ENCODE peak calls at places on chromosomes 2 and 18, in five cellular contexts. One of them, this sample, is unnamed.

GRCh38 chr18:59696311-59697235 is 650 bp downstream of the CCBE1 start:
- DNase-seq in keratinocyte: no peak
- DNase-seq in heart left ventricle: peak; percentile 38
- DNase-seq in fibroblast of mammary gland: peak; percentile 49
- DNase-seq in endothelial cell of umbilical vein: no peak
- DNase-seq in this sample: peak; percentile 72

GRCh38 chr2:2852015-2852777 is 521.1 kb upstream of the MYT1L start:
- DNase-seq in fibroblast of mammary gland: no peak
- DNase-seq in endothelial cell of umbilical vein: no peak
- DNase-seq in keratinocyte: no peak
- DNase-seq in heart left ventricle: peak; percentile 63
- DNase-seq in this sample: no peak

GRCh38 chr2:95385570-95385984 is 16.9 kb upstream of the FAHD2A start:
- DNase-seq in heart left ventricle: no peak
- DNase-seq in endothelial cell of umbilical vein: no peak
- DNase-seq in fibroblast of mammary gland: no peak
- DNase-seq in keratinocyte: no peak
- DNase-seq in this sample: no peak

GRCh38 chr2:85324639-85325465 is 2.9 kb downstream of the TGOLN2 start:
- DNase-seq in endothelial cell of umbilical vein: peak; percentile 55
- DNase-seq in heart left ventricle: no peak
- DNase-seq in fibroblast of mammary gland: peak; percentile 49
- DNase-seq in keratinocyte: no peak
- DNase-seq in this sample: peak; percentile 48

GRCh38 chr2:231189571-231190495 is 8.6 kb upstream of the ARMC9 start:
- DNase-seq in heart left ventricle: peak; percentile 65
- DNase-seq in endothelial cell of umbilical vein: peak; percentile 46
- DNase-seq in keratinocyte: no peak
- DNase-seq in fibroblast of mammary gland: peak; percentile 62
- DNase-seq in this sample: no peak

GRCh38 chr18:40066368-40066767 is 1888.7 kb upstream of the PIK3C3 start:
- DNase-seq in keratinocyte: no peak
- DNase-seq in endothelial cell of umbilical vein: no peak
- DNase-seq in heart left ventricle: no peak
- DNase-seq in fibroblast of mammary gland: no peak
- DNase-seq in this sample: no peak

GRCh38 chr2:19488009-19488691 is 129.7 kb upstream of the OSR1 start:
- DNase-seq in heart left ventricle: no peak
- DNase-seq in endothelial cell of umbilical vein: no peak
- DNase-seq in fibroblast of mammary gland: peak; percentile 82
- DNase-seq in keratinocyte: peak; percentile 40
- DNase-seq in this sample: peak; percentile 95

GRCh38 chr2:69621440-69621839 is 22.1 kb downstream of the AAK1 start:
- DNase-seq in endothelial cell of umbilical vein: no peak
- DNase-seq in fibroblast of mammary gland: no peak
- DNase-seq in heart left ventricle: no peak
- DNase-seq in keratinocyte: no peak
- DNase-seq in this sample: no peak

GRCh38 chr2:96870631-96871255 is 863 bp upstream of the SEMA4C start:
- DNase-seq in fibroblast of mammary gland: no peak
- DNase-seq in keratinocyte: no peak
- DNase-seq in heart left ventricle: no peak
- DNase-seq in endothelial cell of umbilical vein: peak; percentile 30
- DNase-seq in this sample: peak; percentile 47

GRCh38 chr2:9311488-9311887 is 104.9 kb downstream of the ASAP2 start:
- DNase-seq in keratinocyte: no peak
- DNase-seq in fibroblast of mammary gland: peak; percentile 90
- DNase-seq in endothelial cell of umbilical vein: no peak
- DNase-seq in heart left ventricle: peak; percentile 64
- DNase-seq in this sample: peak; percentile 89

GRCh38 chr2:32735370-32735769 is 107.5 kb downstream of the TTC27 start:
- DNase-seq in keratinocyte: no peak
- DNase-seq in fibroblast of mammary gland: no peak
- DNase-seq in endothelial cell of umbilical vein: no peak
- DNase-seq in heart left ventricle: no peak
- DNase-seq in this sample: no peak

GRCh38 chr2:18149660-18150246 is 271.3 kb downstream of the KCNS3 start:
- DNase-seq in endothelial cell of umbilical vein: peak; percentile 60
- DNase-seq in fibroblast of mammary gland: peak; percentile 54
- DNase-seq in keratinocyte: no peak
- DNase-seq in heart left ventricle: no peak
- DNase-seq in this sample: peak; percentile 62

GRCh38 chr2:136916131-136916530 is 150.8 kb downstream of the THSD7B start:
- DNase-seq in keratinocyte: no peak
- DNase-seq in fibroblast of mammary gland: no peak
- DNase-seq in endothelial cell of umbilical vein: no peak
- DNase-seq in heart left ventricle: no peak
- DNase-seq in this sample: no peak

GRCh38 chr2:70887550-70888229 is 48.0 kb upstream of the ATP6V1B1 start:
- DNase-seq in keratinocyte: no peak
- DNase-seq in fibroblast of mammary gland: no peak
- DNase-seq in endothelial cell of umbilical vein: no peak
- DNase-seq in heart left ventricle: no peak
- DNase-seq in this sample: no peak

GRCh38 chr2:165594935-165595255 is 125.4 kb downstream of the CSRNP3 start:
- DNase-seq in keratinocyte: no peak
- DNase-seq in heart left ventricle: no peak
- DNase-seq in endothelial cell of umbilical vein: no peak
- DNase-seq in fibroblast of mammary gland: no peak
- DNase-seq in this sample: no peak

GRCh38 chr18:1710114-1710513 is 805.4 kb downstream of the ADCYAP1 start:
- DNase-seq in fibroblast of mammary gland: no peak
- DNase-seq in heart left ventricle: no peak
- DNase-seq in endothelial cell of umbilical vein: no peak
- DNase-seq in keratinocyte: no peak
- DNase-seq in this sample: no peak

GRCh38 chr2:181472990-181473389 is 15.8 kb downstream of the ITGA4 start:
- DNase-seq in endothelial cell of umbilical vein: no peak
- DNase-seq in fibroblast of mammary gland: no peak
- DNase-seq in keratinocyte: no peak
- DNase-seq in heart left ventricle: no peak
- DNase-seq in this sample: no peak

GRCh38 chr18:28366667-28367066 is 189.7 kb upstream of the CDH2 start:
- DNase-seq in keratinocyte: no peak
- DNase-seq in endothelial cell of umbilical vein: no peak
- DNase-seq in heart left ventricle: no peak
- DNase-seq in fibroblast of mammary gland: no peak
- DNase-seq in this sample: no peak

GRCh38 chr2:190849774-190850173 is 30.8 kb upstream of the GLS start:
- DNase-seq in endothelial cell of umbilical vein: peak; percentile 61
- DNase-seq in fibroblast of mammary gland: peak; percentile 91
- DNase-seq in heart left ventricle: peak; percentile 41
- DNase-seq in keratinocyte: no peak
- DNase-seq in this sample: peak; percentile 72

GRCh38 chr2:224038830-224039079 is 331 bp downstream of the SERPINE2 start:
- DNase-seq in keratinocyte: no peak
- DNase-seq in heart left ventricle: no peak
- DNase-seq in fibroblast of mammary gland: no peak
- DNase-seq in endothelial cell of umbilical vein: no peak
- DNase-seq in this sample: no peak

GRCh38 chr2:166539340-166540162 is 45.5 kb upstream of the SCN7A start:
- DNase-seq in endothelial cell of umbilical vein: peak; percentile 71
- DNase-seq in heart left ventricle: no peak
- DNase-seq in fibroblast of mammary gland: peak; percentile 76
- DNase-seq in keratinocyte: peak; percentile 7
- DNase-seq in this sample: peak; percentile 69

GRCh38 chr2:203122317-203122998 is 107.8 kb downstream of the NBEAL1 start:
- DNase-seq in heart left ventricle: no peak
- DNase-seq in fibroblast of mammary gland: no peak
- DNase-seq in keratinocyte: no peak
- DNase-seq in endothelial cell of umbilical vein: peak; percentile 12
- DNase-seq in this sample: no peak

GRCh38 chr2:173359231-173359630 is 4.6 kb downstream of the CDCA7 start:
- DNase-seq in fibroblast of mammary gland: no peak
- DNase-seq in endothelial cell of umbilical vein: no peak
- DNase-seq in heart left ventricle: no peak
- DNase-seq in keratinocyte: no peak
- DNase-seq in this sample: no peak

GRCh38 chr2:152344561-152345195 is 9.7 kb downstream of the FMNL2 start:
- DNase-seq in endothelial cell of umbilical vein: no peak
- DNase-seq in fibroblast of mammary gland: no peak
- DNase-seq in heart left ventricle: no peak
- DNase-seq in keratinocyte: no peak
- DNase-seq in this sample: no peak

DNA sequence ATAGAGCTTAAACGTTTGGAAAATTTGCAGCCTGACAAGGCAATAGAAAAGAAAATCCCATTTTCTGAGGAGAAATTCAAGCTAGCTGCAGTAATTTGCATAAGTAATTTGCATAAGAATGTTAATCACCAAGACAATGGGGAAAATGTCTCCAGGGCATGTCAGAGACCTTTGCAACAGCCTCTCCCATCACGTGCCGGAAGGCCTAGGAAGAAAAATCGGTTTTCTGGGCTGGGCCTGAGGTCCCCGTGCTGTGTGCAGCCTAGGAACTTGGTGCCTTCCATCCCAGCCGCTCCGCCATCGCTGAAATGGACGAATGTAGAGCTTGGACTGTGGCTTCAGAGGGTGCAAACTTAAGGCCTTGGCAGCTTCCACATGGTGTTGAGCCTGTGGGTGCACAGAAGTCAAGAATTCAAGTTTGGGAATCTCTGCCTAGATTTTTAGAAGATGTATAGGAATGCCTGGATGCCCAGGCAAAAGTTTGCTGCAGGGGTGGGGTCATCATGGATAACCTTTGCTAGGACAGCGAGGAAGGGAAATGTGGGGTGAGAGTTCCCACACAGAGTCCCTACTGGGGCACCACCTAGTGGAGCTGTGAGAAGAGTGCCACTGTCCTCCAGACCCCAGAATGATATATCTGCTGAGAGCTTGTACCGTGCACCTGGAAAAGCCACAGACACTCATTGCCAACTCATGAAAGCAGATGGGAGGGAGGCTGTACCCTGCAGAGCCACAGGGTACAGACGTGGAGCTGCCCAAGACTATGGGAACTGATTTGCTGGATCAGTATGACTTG is 164.6 kb downstream of the GULP1 start:
- DNase-seq in endothelial cell of umbilical vein: no peak
- DNase-seq in keratinocyte: no peak
- DNase-seq in heart left ventricle: no peak
- DNase-seq in fibroblast of mammary gland: peak; percentile 10
- DNase-seq in this sample: no peak
- TF ChIP-seq CTCF in endothelial cell of umbilical vein: peak; percentile 7
- TF ChIP-seq CTCF in keratinocyte: no peak
- TF ChIP-seq CTCF in heart left ventricle: no peak
- TF ChIP-seq CTCF in fibroblast of mammary gland: peak; percentile 30
- TF ChIP-seq CTCF in this sample: no peak

GRCh38 chr2:147451131-147451530 is 393.7 kb upstream of the ACVR2A start:
- DNase-seq in endothelial cell of umbilical vein: no peak
- DNase-seq in keratinocyte: no peak
- DNase-seq in heart left ventricle: no peak
- DNase-seq in fibroblast of mammary gland: no peak
- DNase-seq in this sample: no peak

GRCh38 chr2:147449323-147450080 is 395.3 kb upstream of the ACVR2A start:
- DNase-seq in fibroblast of mammary gland: no peak
- DNase-seq in endothelial cell of umbilical vein: no peak
- DNase-seq in keratinocyte: no peak
- DNase-seq in heart left ventricle: no peak
- DNase-seq in this sample: no peak

GRCh38 chr2:147450661-147451060 is 394.2 kb upstream of the ACVR2A start:
- DNase-seq in keratinocyte: no peak
- DNase-seq in fibroblast of mammary gland: no peak
- DNase-seq in heart left ventricle: no peak
- DNase-seq in endothelial cell of umbilical vein: no peak
- DNase-seq in this sample: no peak

GRCh38 chr2:147456729-147457128 is 388.1 kb upstream of the ACVR2A start:
- DNase-seq in keratinocyte: no peak
- DNase-seq in heart left ventricle: no peak
- DNase-seq in fibroblast of mammary gland: peak; percentile 38
- DNase-seq in endothelial cell of umbilical vein: no peak
- DNase-seq in this sample: peak; percentile 13

GRCh38 chr2:147451902-147452515 is 392.8 kb upstream of the ACVR2A start:
- DNase-seq in heart left ventricle: no peak
- DNase-seq in keratinocyte: no peak
- DNase-seq in fibroblast of mammary gland: no peak
- DNase-seq in endothelial cell of umbilical vein: no peak
- DNase-seq in this sample: peak; percentile 6
- TF ChIP-seq CTCF in heart left ventricle: no peak
- TF ChIP-seq CTCF in keratinocyte: no peak
- TF ChIP-seq CTCF in fibroblast of mammary gland: no peak
- TF ChIP-seq CTCF in endothelial cell of umbilical vein: no peak
- TF ChIP-seq CTCF in this sample: no peak

GRCh38 chr18:2981212-2981728 is 31.7 kb downstream of the LPIN2 start:
- DNase-seq in heart left ventricle: no peak
- DNase-seq in fibroblast of mammary gland: peak; percentile 97
- DNase-seq in keratinocyte: no peak
- DNase-seq in endothelial cell of umbilical vein: peak; percentile 95
- DNase-seq in this sample: peak; percentile 48

GRCh38 chr18:2979871-2980606 is 32.9 kb downstream of the LPIN2 start:
- DNase-seq in fibroblast of mammary gland: peak; percentile 52
- DNase-seq in keratinocyte: no peak
- DNase-seq in heart left ventricle: no peak
- DNase-seq in endothelial cell of umbilical vein: peak; percentile 44
- DNase-seq in this sample: no peak

GRCh38 chr18:2979027-2979570 is 33.8 kb downstream of the LPIN2 start:
- DNase-seq in keratinocyte: no peak
- DNase-seq in heart left ventricle: no peak
- DNase-seq in fibroblast of mammary gland: peak; percentile 90
- DNase-seq in endothelial cell of umbilical vein: peak; percentile 55
- DNase-seq in this sample: no peak

GRCh38 chr18:2978626-2979025 is 34.3 kb downstream of the LPIN2 start:
- DNase-seq in heart left ventricle: no peak
- DNase-seq in fibroblast of mammary gland: peak; percentile 97
- DNase-seq in endothelial cell of umbilical vein: peak; percentile 75
- DNase-seq in keratinocyte: no peak
- DNase-seq in this sample: peak; percentile 53

DNA sequence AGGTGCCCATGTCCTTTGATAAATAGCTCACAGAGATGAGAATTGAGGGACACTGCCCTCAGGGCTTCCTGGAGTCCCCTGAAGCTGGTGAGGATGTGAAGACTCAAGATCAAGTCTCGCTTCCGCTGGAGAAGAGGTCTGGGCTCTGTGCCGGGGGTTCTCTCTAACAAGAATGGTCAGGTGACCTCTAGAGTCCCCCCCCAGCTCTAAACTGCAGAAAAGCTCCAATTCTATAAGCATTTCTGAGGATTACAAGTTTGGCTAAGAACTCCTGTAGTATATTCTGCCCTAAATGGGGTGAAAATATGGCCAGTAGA is 32.4 kb downstream of the LPIN2 start:
- DNase-seq in heart left ventricle: no peak
- DNase-seq in endothelial cell of umbilical vein: no peak
- DNase-seq in keratinocyte: no peak
- DNase-seq in fibroblast of mammary gland: no peak
- DNase-seq in this sample: no peak
- TF ChIP-seq CTCF in heart left ventricle: no peak
- TF ChIP-seq CTCF in endothelial cell of umbilical vein: no peak
- TF ChIP-seq CTCF in keratinocyte: no peak
- TF ChIP-seq CTCF in fibroblast of mammary gland: no peak
- TF ChIP-seq CTCF in this sample: no peak

DNA sequence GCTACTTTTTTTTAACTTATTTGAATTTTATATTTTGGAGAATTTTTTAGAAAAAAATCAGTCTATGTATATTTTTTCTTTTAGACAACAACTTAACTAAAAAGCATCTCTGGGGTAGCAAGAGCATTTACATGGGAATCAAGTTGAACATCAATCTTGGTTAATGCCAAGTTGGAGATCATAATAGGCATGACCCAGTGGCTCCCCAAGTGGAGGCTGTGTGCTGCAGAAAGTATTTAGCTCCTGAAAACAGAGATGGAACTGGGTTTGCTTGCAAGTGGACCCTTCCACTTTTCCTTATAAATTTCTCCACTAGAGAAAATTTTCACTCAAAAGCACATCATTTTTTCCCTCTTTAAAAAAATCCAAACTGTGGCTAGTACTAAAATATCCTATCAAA is 23.9 kb upstream of the CAVIN2 start:
- DNase-seq in keratinocyte: no peak
- DNase-seq in heart left ventricle: no peak
- DNase-seq in endothelial cell of umbilical vein: peak; percentile 10
- DNase-seq in fibroblast of mammary gland: no peak
- DNase-seq in this sample: no peak
- TF ChIP-seq CTCF in keratinocyte: peak; percentile 47
- TF ChIP-seq CTCF in heart left ventricle: peak; percentile 16
- TF ChIP-seq CTCF in endothelial cell of umbilical vein: no peak
- TF ChIP-seq CTCF in fibroblast of mammary gland: peak; percentile 41
- TF ChIP-seq CTCF in this sample: peak; percentile 45